ENCODE peak calls at places on chromosomes 13 and 19, in four cellular contexts. J is bronchial epithelial cell, Z is neural progenitor cell, Q is GM23338. F is an unnamed sample.

GRCh38 chr13:30804474-30804873 is 69.1 kb downstream of the ALOX5AP start:
- DNase-seq in Z (no peak), J (no peak), Q (peak), F (no peak)

GRCh38 chr13:88674841-88675240 is 1003.7 kb downstream of the SLITRK5 start:
- DNase-seq in Q (no peak), J (no peak), Z (no peak), F (no peak)

GRCh38 chr19:43639507-43640423 is at the start of gene CADM4:
- DNase-seq in Q (peak), J (no peak), Z (peak), F (no peak)

GRCh38 chr13:98530236-98530635 is 46.7 kb downstream of the STK24 start:
- DNase-seq in J (no peak), Z (no peak), Q (no peak), F (no peak)

GRCh38 chr13:23322353-23323336 is 110.9 kb downstream of the SACS start:
- DNase-seq in J (peak), Q (no peak), Z (no peak), F (no peak)

GRCh38 chr19:19552811-19553210 is 14.7 kb downstream of the CILP2 start:
- DNase-seq in Q (peak), Z (peak), J (no peak), F (no peak)

GRCh38 chr13:50352720-50353491 is 337.7 kb downstream of the KCNRG start:
- DNase-seq in J (no peak), Q (no peak), Z (no peak), F (peak)

GRCh38 chr13:93055233-93055632 is 171.4 kb upstream of the GPC6 start:
- DNase-seq in Z (no peak), J (no peak), Q (no peak), F (no peak)

GRCh38 chr13:89827552-89827951 is 1519.9 kb upstream of the MIR17HG start:
- DNase-seq in Q (no peak), Z (no peak), J (no peak), F (no peak)

GRCh38 chr13:72537782-72538181 is 189.6 kb downstream of the MZT1 start:
- DNase-seq in J (no peak), Z (no peak), Q (no peak), F (no peak)

DNA sequence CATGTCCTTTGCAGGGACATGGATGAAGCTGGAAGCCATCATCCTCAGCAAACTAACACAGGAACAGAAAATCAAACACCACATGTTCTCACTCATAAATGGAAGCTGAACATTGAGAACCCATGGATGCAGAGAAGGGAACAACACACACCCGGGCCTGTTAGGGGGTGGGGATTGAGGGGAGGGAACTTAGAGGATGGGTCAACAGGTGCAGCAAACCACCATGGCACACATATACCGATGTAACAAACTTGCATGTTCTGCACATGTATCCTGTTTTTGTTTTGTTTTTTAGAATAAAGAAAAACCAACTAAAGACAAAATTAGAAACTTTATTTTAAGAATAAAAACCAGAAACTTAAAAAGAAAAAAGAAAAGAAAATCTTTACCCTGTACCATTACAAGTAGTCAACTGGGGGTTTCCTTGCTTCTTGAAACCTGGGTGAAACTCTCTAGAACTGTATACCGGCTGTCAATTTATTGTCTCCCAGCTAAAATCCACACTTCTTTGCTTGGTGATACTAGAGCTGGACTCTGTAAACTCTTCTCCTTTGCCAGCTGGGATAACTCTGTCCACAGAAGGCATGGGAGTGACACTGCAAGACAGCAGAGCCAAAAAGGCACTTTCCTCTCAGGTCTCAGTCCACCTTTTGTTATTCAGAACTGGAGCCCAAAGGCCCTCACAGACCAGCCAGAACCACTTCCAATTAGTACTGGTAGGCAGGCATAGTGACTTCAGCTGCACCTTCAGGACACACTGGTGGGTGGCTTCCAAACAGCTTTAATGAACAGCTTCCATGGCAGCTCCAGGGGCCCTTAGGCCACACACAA is 9.0 kb downstream of the MICU2 start:
- DNase-seq in Z (no peak), Q (no peak), J (no peak), F (no peak)
- TF ChIP-seq CTCF in Z (no peak), Q (no peak), J (no peak), F (no peak)

GRCh38 chr19:2253106-2254051 is 2.8 kb downstream of the JSRP1 start:
- DNase-seq in Q (peak), J (no peak), Z (peak), F (no peak)
- TF ChIP-seq CTCF in Q (peak), J (no peak), Z (peak), F (peak)

GRCh38 chr13:20624213-20624612 is 57.3 kb downstream of the IFT88 start:
- DNase-seq in Q (peak), Z (no peak), J (no peak), F (no peak)
- TF ChIP-seq CTCF in Q (peak), Z (no peak), J (no peak), F (no peak)

GRCh38 chr19:3556978-3557460 is 367 bp downstream of the MFSD12 start:
- DNase-seq in Z (peak), J (peak), Q (peak), F (no peak)
- TF ChIP-seq CTCF in Z (no peak), J (peak), Q (no peak), F (no peak)